ENCODE peak calls at places on chromosomes 2 and 18, in six cellular contexts. M, Q, A, E, G and J are unnamed samples.

GRCh38 chr2:210288376-210288775 is 26.6 kb downstream of the MYL1 start:
- DNase-seq in M (no peak), G (no peak), A (no peak), Q (no peak), E (no peak), J (no peak)

GRCh38 chr2:239669899-239670460 is 269.2 kb upstream of the HDAC4 start:
- DNase-seq in E (no peak), G (no peak), M (no peak), A (no peak), Q (no peak), J (no peak)

GRCh38 chr2:120765031-120765910 is 29.6 kb downstream of the GLI2 start:
- DNase-seq in E (no peak), A (no peak), G (no peak), Q (no peak), M (peak), J (peak)

GRCh38 chr18:13107074-13107473 is 111.5 kb upstream of the LDLRAD4 start:
- DNase-seq in M (no peak), G (no peak), Q (no peak), A (no peak), E (peak), J (no peak)

GRCh38 chr2:128395640-128396499 is 77.2 kb upstream of the HS6ST1 start:
- DNase-seq in A (no peak), M (peak), Q (no peak), E (no peak), G (no peak), J (no peak)

GRCh38 chr18:45962866-45963265 is 4.3 kb downstream of the EPG5 start:
- DNase-seq in G (no peak), Q (no peak), E (peak), A (no peak), M (no peak), J (peak)

GRCh38 chr2:233846387-233847247 is 7.7 kb downstream of the HJURP start:
- DNase-seq in E (no peak), A (no peak), Q (no peak), G (no peak), M (no peak), J (no peak)

GRCh38 chr2:209236369-209236768 is 187.5 kb upstream of the MAP2 start:
- DNase-seq in Q (no peak), E (no peak), G (no peak), M (no peak), A (no peak), J (no peak)

GRCh38 chr2:236012155-236012554 is 156.0 kb downstream of the GBX2 start:
- DNase-seq in M (no peak), A (no peak), E (no peak), G (no peak), Q (no peak), J (no peak)

GRCh38 chr2:231244382-231245252 is 46.2 kb downstream of the ARMC9 start:
- DNase-seq in E (no peak), M (no peak), Q (no peak), G (no peak), A (no peak), J (no peak)

GRCh38 chr2:224802407-224802806 is 86.2 kb upstream of the CCDC195 start:
- DNase-seq in G (no peak), E (peak), A (no peak), Q (no peak), M (peak), J (no peak)

GRCh38 chr2:30161929-30162328 is 15.1 kb downstream of the YPEL5 start:
- DNase-seq in Q (no peak), M (no peak), G (no peak), A (no peak), E (no peak), J (no peak)

GRCh38 chr2:139872503-139872902 is 1092.3 kb upstream of the NXPH2 start:
- DNase-seq in G (no peak), M (no peak), A (no peak), Q (no peak), E (peak), J (no peak)

GRCh38 chr2:68196120-68196716 is 38.5 kb downstream of the PNO1 start:
- DNase-seq in M (peak), G (no peak), E (peak), A (peak), Q (peak), J (no peak)

GRCh38 chr2:219368690-219369108 is 19.0 kb downstream of the DNPEP start:
- DNase-seq in A (peak), Q (peak), M (peak), E (peak), G (no peak), J (peak)

GRCh38 chr18:1760901-1761300 is 810.4 kb downstream of the METTL4 start:
- DNase-seq in A (no peak), G (no peak), E (peak), Q (no peak), M (no peak), J (no peak)

GRCh38 chr2:19124135-19124534 is 234.3 kb downstream of the OSR1 start:
- DNase-seq in E (peak), A (no peak), G (no peak), M (no peak), Q (no peak), J (peak)

GRCh38 chr2:219401621-219402020 is 13.9 kb upstream of the DNPEP start:
- DNase-seq in E (no peak), G (no peak), A (no peak), Q (no peak), M (no peak), J (no peak)

GRCh38 chr2:56130463-56131070 is 53.2 kb upstream of the CCDC85A start:
- DNase-seq in A (peak), G (no peak), M (peak), Q (peak), E (peak), J (peak)

GRCh38 chr2:86078801-86079545 is 26.7 kb downstream of the POLR1A start:
- DNase-seq in Q (no peak), E (peak), G (no peak), M (peak), A (no peak), J (peak)

GRCh38 chr18:51137891-51138290 is 59.6 kb downstream of the MEX3C start:
- DNase-seq in Q (no peak), M (no peak), A (no peak), G (no peak), E (no peak), J (no peak)

GRCh38 chr18:70693196-70693595 is 404.4 kb downstream of the SOCS6 start:
- DNase-seq in G (no peak), Q (no peak), A (no peak), M (no peak), E (no peak), J (no peak)

GRCh38 chr18:51168031-51168742 is 29.3 kb downstream of the MEX3C start:
- DNase-seq in E (no peak), A (no peak), G (no peak), M (no peak), Q (no peak), J (no peak)

GRCh38 chr2:190723397-190724090 is 74.7 kb downstream of the NAB1 start:
- DNase-seq in Q (no peak), A (no peak), G (no peak), M (peak), E (no peak), J (no peak)